ENCODE peak calls at places on chromosome 3, in ten cellular contexts. G, U, E, L, Q, Y, J, H, P and I are unnamed samples.

GRCh38 chr3:147919496-147919895 is 510.3 kb downstream of the ZIC1 start:
- DNase-seq in G (no peak), Q (peak), U (no peak), J (no peak), H (no peak), P (no peak), Y (no peak), L (no peak), E (no peak), I (no peak)

GRCh38 chr3:138912237-138912636 is 34.7 kb downstream of the FOXL2 start:
- DNase-seq in U (no peak), E (no peak), Y (no peak), G (no peak), Q (no peak), L (no peak), J (no peak), H (no peak), P (no peak), I (no peak)

GRCh38 chr3:178082508-178082907 is 453.7 kb upstream of the KCNMB2 start:
- DNase-seq in P (no peak), U (no peak), Y (no peak), J (no peak), G (no peak), Q (no peak), L (no peak), H (no peak), E (peak), I (no peak)

GRCh38 chr3:28268989-28269388 is 27.6 kb downstream of the CMC1 start:
- DNase-seq in U (no peak), Q (no peak), G (no peak), P (no peak), E (no peak), H (no peak), J (no peak), L (no peak), Y (no peak), I (no peak)

GRCh38 chr3:71979155-71979554 is 194.2 kb upstream of the PROK2 start:
- DNase-seq in Y (no peak), H (no peak), U (no peak), J (no peak), Q (peak), P (no peak), G (no peak), E (no peak), L (no peak), I (no peak)

GRCh38 chr3:193744822-193745684 is 152.0 kb downstream of the OPA1 start:
- DNase-seq in P (no peak), J (no peak), H (no peak), Y (no peak), E (no peak), Q (no peak), U (no peak), L (no peak), G (no peak), I (no peak)

GRCh38 chr3:170414202-170414663 is 4.4 kb upstream of the CLDN11 start:
- DNase-seq in Q (peak), Y (peak), P (peak), E (peak), G (peak), U (no peak), L (no peak), J (peak), H (peak), I (peak)

GRCh38 chr3:71168961-71169411 is 414.5 kb downstream of the FOXP1 start:
- DNase-seq in L (no peak), Y (no peak), H (no peak), J (no peak), P (no peak), G (no peak), Q (no peak), U (no peak), E (no peak), I (no peak)

GRCh38 chr3:132038198-132038825 is 3.5 kb upstream of the CPNE4 start:
- DNase-seq in E (peak), Q (peak), G (peak), P (no peak), H (no peak), Y (peak), L (no peak), U (no peak), J (peak), I (peak)

GRCh38 chr3:170117134-170117533 is 64.4 kb downstream of the PHC3 start:
- DNase-seq in Y (no peak), J (peak), P (no peak), Q (no peak), E (peak), G (peak), U (no peak), H (no peak), L (no peak), I (peak)

GRCh38 chr3:186209810-186210752 is 101.2 kb upstream of the ETV5 start:
- DNase-seq in G (peak), P (peak), J (no peak), U (peak), E (peak), Y (peak), Q (peak), H (peak), L (no peak), I (peak)

GRCh38 chr3:170909129-170909903 is 879 bp upstream of the EIF5A2 start:
- DNase-seq in Q (peak), J (no peak), E (peak), G (peak), P (no peak), H (no peak), L (no peak), U (peak), Y (peak), I (peak)

GRCh38 chr3:171129827-171130226 is 103.3 kb upstream of the SLC2A2 start:
- DNase-seq in Q (no peak), E (no peak), P (no peak), U (no peak), G (peak), Y (peak), L (no peak), J (peak), H (no peak), I (no peak)

GRCh38 chr3:112409061-112409460 is 76.1 kb downstream of the CD200 start:
- DNase-seq in J (no peak), U (no peak), Q (peak), Y (no peak), L (no peak), E (no peak), P (no peak), G (no peak), H (no peak), I (no peak)

GRCh38 chr3:121690777-121691405 is 30.2 kb upstream of the HCLS1 start:
- DNase-seq in Y (no peak), Q (no peak), H (no peak), L (no peak), E (no peak), G (no peak), J (no peak), P (no peak), U (no peak), I (no peak)

GRCh38 chr3:52149726-52150125 is 4.5 kb downstream of the POC1A start:
- DNase-seq in L (no peak), U (no peak), E (no peak), G (no peak), Q (no peak), P (no peak), J (no peak), Y (no peak), H (no peak), I (no peak)

GRCh38 chr3:161291191-161291901 is 70.2 kb downstream of the NMD3 start:
- DNase-seq in E (peak), H (no peak), G (no peak), U (no peak), Q (no peak), Y (no peak), P (no peak), J (no peak), L (no peak), I (peak)

GRCh38 chr3:12143949-12144504 is 14.7 kb downstream of the TIMP4 start:
- DNase-seq in E (peak), H (peak), J (no peak), G (peak), Y (no peak), P (no peak), L (no peak), Q (no peak), U (peak), I (no peak)

GRCh38 chr3:99620077-99620476 is 18.3 kb upstream of the COL8A1 start:
- DNase-seq in Y (no peak), E (no peak), L (no peak), U (no peak), P (no peak), G (peak), H (no peak), Q (no peak), J (no peak), I (no peak)